ENCODE peak calls at places on chromosome 12, in four cellular contexts. X is activated CD4-positive, alpha-beta T cell treated with anti-CD3 and anti-CD28 coated beads for 48 hours; G is stimulated activated CD4-positive, alpha-beta T cell treated with anti-CD3 and anti-CD28 coated beads, Interleukin-15, amount 100 ng/mL, for 1 hour; A is LHCN-M2. W is an unnamed sample.
A peak's percentile ranks its signal among the peaks of the same experiment; 100 is the strongest.

GRCh38 chr12:109920266-109920780 is 20.2 kb downstream of the TCHP start:
- DNase-seq in G (no peak), A (no peak), X (no peak), W (no peak)

GRCh38 chr12:70719672-70720420 is 82.6 kb upstream of the PTPRB start:
- DNase-seq in X (peak; percentile 31), A (peak; percentile 14), G (no peak), W (no peak)

GRCh38 chr12:43882578-43883178 is 46.8 kb downstream of the TMEM117 start:
- DNase-seq in X (peak; percentile 20), G (no peak), A (peak; percentile 56), W (no peak)

GRCh38 chr12:121513464-121514183 is 67.2 kb downstream of the KDM2B start:
- DNase-seq in A (no peak), G (no peak), X (peak; percentile 41), W (no peak)

GRCh38 chr12:22971247-22971646 is 346.3 kb downstream of the ETNK1 start:
- DNase-seq in X (no peak), A (no peak), G (no peak), W (no peak)

GRCh38 chr12:3333583-3333982 is 157.4 kb upstream of the PRMT8 start:
- DNase-seq in G (no peak), X (no peak), A (no peak), W (no peak)

GRCh38 chr12:24113701-24114100 is 164.2 kb upstream of the SOX5 start:
- DNase-seq in A (no peak), X (no peak), G (no peak), W (no peak)

GRCh38 chr12:113019045-113019444 is 37.5 kb upstream of the DTX1 start:
- DNase-seq in X (no peak), G (no peak), A (peak; percentile 51), W (no peak)

GRCh38 chr12:101230547-101230946 is 20.5 kb upstream of the SLC5A8 start:
- DNase-seq in A (peak; percentile 81), X (no peak), G (no peak), W (no peak)

GRCh38 chr12:30308010-30308717 is 387.5 kb downstream of the IPO8 start:
- DNase-seq in G (no peak), X (no peak), A (no peak), W (no peak)

GRCh38 chr12:78167510-78167909 is 336.8 kb downstream of the NAV3 start:
- DNase-seq in X (no peak), G (no peak), A (no peak), W (no peak)

GRCh38 chr12:109949089-109949488 is 47.1 kb downstream of the GIT2 start:
- DNase-seq in G (no peak), X (no peak), A (peak; percentile 97), W (no peak)

GRCh38 chr12:102601621-102602020 is 121.3 kb upstream of the IGF1 start:
- DNase-seq in X (no peak), A (no peak), G (no peak), W (no peak)

GRCh38 chr12:48005750-48006021 is 1.4 kb upstream of the COL2A1 start:
- DNase-seq in A (no peak), G (no peak), X (no peak), W (no peak)

GRCh38 chr12:6084261-6084968 is 40.1 kb downstream of the VWF start:
- DNase-seq in G (no peak), A (peak; percentile 70), X (no peak), W (no peak)

GRCh38 chr12:26651566-26652188 is 181.3 kb downstream of the ITPR2 start:
- DNase-seq in X (peak; percentile 69), G (no peak), A (peak; percentile 66), W (no peak)

GRCh38 chr12:1519642-1520041 is 74.7 kb downstream of the FBXL14 start:
- DNase-seq in A (peak; percentile 14), X (no peak), G (no peak), W (no peak)

GRCh38 chr12:34400423-34400881 is 378.2 kb downstream of the ALG10 start:
- DNase-seq in G (no peak), A (no peak), X (no peak), W (no peak)

GRCh38 chr12:111673503-111673902 is 12.3 kb downstream of the BRAP start:
- DNase-seq in G (no peak), X (no peak), A (peak; percentile 9), W (no peak)

GRCh38 chr12:47811581-47812484 is 7.9 kb downstream of the HDAC7 start:
- DNase-seq in X (no peak), A (no peak), G (no peak), W (no peak)

GRCh38 chr12:68750506-68750905 is 4.5 kb downstream of the SLC35E3 start:
- DNase-seq in X (no peak), G (no peak), A (no peak), W (no peak)

GRCh38 chr12:27344246-27344645 is 11.6 kb downstream of the BMAL2 start:
- DNase-seq in A (no peak), X (no peak), G (no peak), W (no peak)

GRCh38 chr12:2057041-2057792 is 4.4 kb downstream of the CACNA1C start:
- DNase-seq in X (peak; percentile 73), G (no peak), A (peak; percentile 25), W (no peak)

GRCh38 chr12:92078167-92079053 is 67.2 kb downstream of the BTG1 start:
- DNase-seq in A (peak; percentile 99), X (peak; percentile 38), G (no peak), W (no peak)

GRCh38 chr12:72434989-72435388 is 162.8 kb downstream of the TRHDE start:
- DNase-seq in A (no peak), G (no peak), X (no peak), W (no peak)

GRCh38 chr12:66025477-66025876 is 105.1 kb downstream of the LLPH start:
- DNase-seq in X (no peak), G (no peak), A (no peak), W (no peak)